ENCODE peak calls at places on chromosome 6, in four cellular contexts. N is GM12878, S is K562, E is WTC11. P is an unnamed sample.
A peak's percentile ranks its signal among the peaks of the same experiment; 100 is the strongest.

GRCh38 chr6:166842607-166843006 is 113.7 kb downstream of the RNASET2 start:
- DNase-seq in N (no peak), S (no peak), E (no peak), P (no peak)

GRCh38 chr6:4185419-4185818 is 50.0 kb upstream of the ECI2 start:
- DNase-seq in N (no peak), S (no peak), E (no peak), P (no peak)

GRCh38 chr6:24205020-24205492 is 79.0 kb downstream of the NRSN1 start:
- DNase-seq in N (peak; percentile 24), S (peak; percentile 13), E (no peak), P (peak; percentile 59)

GRCh38 chr6:143804835-143805239 is 38.3 kb upstream of the LTV1 start:
- DNase-seq in N (no peak), S (peak; percentile 60), E (no peak), P (no peak)

GRCh38 chr6:56091159-56091869 is 156.1 kb downstream of the COL21A1 start:
- DNase-seq in N (no peak), S (no peak), E (no peak), P (peak; percentile 91)

GRCh38 chr6:157764346-157765068 is 58.5 kb upstream of the SNX9 start:
- DNase-seq in N (peak; percentile 95), S (peak; percentile 80), E (no peak), P (peak; percentile 77)

GRCh38 chr6:31477521-31477920 is 20.4 kb upstream of the MICB start:
- DNase-seq in N (no peak), S (no peak), E (no peak), P (no peak)

GRCh38 chr6:38487423-38487822 is 152.3 kb downstream of the BTBD9 start:
- DNase-seq in N (no peak), S (no peak), E (no peak), P (no peak)

GRCh38 chr6:109260701-109261100 is 121.6 kb downstream of the CD164 start:
- DNase-seq in N (no peak), S (no peak), E (no peak), P (no peak)

GRCh38 chr6:109257494-109257893 is 124.8 kb downstream of the CD164 start:
- DNase-seq in N (no peak), S (no peak), E (no peak), P (no peak)

GRCh38 chr6:109260126-109260525 is 122.1 kb downstream of the CD164 start:
- DNase-seq in N (no peak), S (no peak), E (no peak), P (no peak)

GRCh38 chr6:109255946-109256628 is 126.2 kb downstream of the CD164 start:
- DNase-seq in N (no peak), S (no peak), E (no peak), P (no peak)

DNA sequence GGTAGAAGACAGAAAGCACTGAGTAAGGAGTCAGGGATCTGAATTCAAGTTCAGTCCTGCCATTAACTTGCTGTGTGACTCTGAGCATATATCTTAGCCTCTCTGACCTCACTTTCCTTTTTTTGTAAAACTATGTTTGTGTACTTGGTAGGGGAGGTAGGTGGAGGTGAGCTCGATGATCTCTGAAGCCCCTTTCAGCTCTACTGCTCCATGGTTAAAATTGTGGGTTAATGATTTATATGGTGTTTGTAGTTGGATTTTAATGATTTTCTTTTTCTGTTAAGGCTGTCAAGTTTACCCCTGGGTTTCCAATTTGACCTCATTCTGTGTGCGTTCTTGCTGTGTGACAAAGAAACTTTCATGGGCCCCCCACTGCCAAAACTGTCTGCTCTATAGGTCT is 124.1 kb downstream of the CD164 start:
- DNase-seq in N (no peak), S (no peak), E (no peak), P (peak; percentile 34)
- TF ChIP-seq ETV6 in N (no peak), S (no peak), E (no peak), P (no peak)

DNA sequence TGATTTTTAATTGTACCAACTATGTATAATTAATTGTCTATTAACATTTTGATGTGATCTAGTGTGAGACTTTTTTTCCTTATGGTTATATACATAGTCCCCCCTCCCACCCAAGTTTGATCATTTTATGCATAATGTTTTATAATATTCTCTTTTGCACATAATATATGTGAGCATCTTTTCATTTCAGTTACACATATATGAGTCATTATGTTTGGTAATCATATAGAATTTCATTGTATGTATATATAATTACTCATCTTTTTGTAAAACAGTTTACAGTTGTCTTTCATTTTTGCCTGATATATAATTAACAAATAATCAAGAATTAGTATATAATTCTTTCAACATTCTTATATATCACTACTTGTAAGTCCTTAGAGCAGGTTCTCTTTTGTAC is 15.0 kb downstream of the RWDD1 start:
- DNase-seq in N (no peak), S (no peak), E (no peak), P (no peak)
- TF ChIP-seq ETV6 in N (no peak), S (no peak), E (no peak), P (no peak)

DNA sequence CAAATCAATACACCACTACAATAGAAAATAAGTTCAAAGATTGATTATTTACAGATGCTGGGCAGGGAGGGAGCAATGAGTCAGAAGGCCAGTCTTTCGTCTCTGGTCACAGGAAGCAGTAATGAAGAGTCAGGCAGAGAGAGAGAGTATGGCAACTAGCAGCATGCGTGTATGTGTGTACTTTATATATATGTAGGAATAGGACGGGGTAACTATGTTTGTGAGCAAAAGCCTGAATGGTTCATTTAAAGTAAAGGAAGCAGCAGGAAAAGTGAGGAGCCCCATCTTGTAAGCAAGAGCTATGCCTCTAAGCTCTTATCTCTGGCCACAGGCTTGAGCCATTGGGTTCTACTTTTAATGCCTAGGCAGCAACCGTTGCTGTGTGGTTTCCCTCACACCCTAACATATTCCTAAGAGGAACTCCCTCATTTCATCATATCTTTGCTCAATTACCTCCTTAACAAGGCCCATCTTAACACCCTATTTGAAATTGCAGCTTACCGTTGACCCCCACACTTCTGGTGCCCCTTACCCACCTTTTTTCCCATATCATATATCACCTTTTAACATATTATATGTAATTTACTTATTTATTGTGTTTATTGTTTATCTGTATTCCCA is 66.6 kb downstream of the AFG1L start:
- DNase-seq in N (no peak), S (peak; percentile 40), E (no peak), P (no peak)
- TF ChIP-seq ETV6 in N (no peak), S (no peak), E (no peak), P (no peak)

GRCh38 chr6:135474362-135474761 is 23.2 kb downstream of the AHI1 start:
- DNase-seq in N (no peak), S (no peak), E (no peak), P (no peak)

GRCh38 chr6:135478626-135479025 is 18.9 kb downstream of the AHI1 start:
- DNase-seq in N (no peak), S (no peak), E (no peak), P (no peak)

DNA sequence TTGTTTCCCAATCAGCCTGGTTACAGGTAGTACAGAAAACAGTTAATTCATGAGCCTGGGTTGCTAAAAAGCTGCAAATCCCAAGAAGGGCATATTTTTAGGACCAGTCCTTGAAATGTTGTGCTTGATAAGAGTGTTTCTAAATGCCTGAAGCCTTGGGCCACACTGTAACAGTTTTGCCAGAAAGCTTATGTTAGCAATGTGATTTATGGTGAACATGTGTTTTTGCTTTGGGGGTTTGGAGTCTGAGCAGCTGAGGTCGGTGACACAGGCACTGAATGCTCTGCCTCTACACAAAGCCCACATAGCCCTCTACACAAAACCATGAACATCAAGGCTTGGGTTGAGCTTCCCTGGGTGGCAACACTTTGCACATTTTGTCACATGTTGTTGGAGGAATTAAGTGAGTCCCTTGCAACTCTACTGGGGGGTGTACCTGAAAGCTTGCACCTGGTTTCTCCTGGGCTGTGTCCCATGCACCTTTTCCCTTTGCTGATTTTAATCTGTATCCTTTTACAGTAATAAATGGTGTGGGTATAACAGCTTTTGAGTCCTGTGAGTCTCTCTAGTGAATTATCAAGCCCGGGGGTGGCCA is 22.2 kb downstream of the AHI1 start:
- DNase-seq in N (no peak), S (no peak), E (no peak), P (no peak)
- TF ChIP-seq ETV6 in N (no peak), S (no peak), E (no peak), P (no peak)

GRCh38 chr6:6696867-6697531 is 108.5 kb downstream of the LY86 start:
- DNase-seq in N (no peak), S (peak; percentile 74), E (peak; percentile 79), P (peak; percentile 29)
- TF ChIP-seq ETV6 in N (no peak), S (no peak), E (no peak), P (no peak)

GRCh38 chr6:110530671-110531070 is 54.3 kb upstream of the SLC22A16 start:
- DNase-seq in N (no peak), S (no peak), E (no peak), P (no peak)

GRCh38 chr6:110528930-110529325 is 52.5 kb upstream of the SLC22A16 start:
- DNase-seq in N (no peak), S (no peak), E (no peak), P (no peak)

GRCh38 chr6:110528051-110528929 is 51.9 kb upstream of the SLC22A16 start:
- DNase-seq in N (peak; percentile 28), S (peak; percentile 51), E (peak; percentile 33), P (peak; percentile 62)

GRCh38 chr6:110529907-110530306 is 53.5 kb upstream of the SLC22A16 start:
- DNase-seq in N (no peak), S (no peak), E (no peak), P (no peak)

DNA sequence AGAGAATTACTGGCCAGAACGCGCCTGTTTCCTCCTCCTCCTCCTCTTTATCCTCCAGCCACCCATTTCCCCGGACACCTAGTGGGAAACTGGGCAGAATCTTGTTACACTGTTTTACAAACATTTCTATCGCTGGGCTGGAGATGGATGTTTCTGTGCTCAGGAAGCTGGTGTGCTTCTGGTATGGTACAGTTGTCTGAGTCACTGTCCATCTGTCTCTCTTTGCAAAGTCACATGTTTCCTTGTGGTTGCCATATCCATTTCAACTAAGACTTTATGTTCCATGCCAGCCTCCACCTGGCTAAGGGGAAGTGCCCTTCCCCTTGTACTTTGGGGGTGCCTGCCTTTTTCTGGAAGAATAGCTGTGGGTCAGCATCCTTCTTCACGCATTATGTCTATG is 52.9 kb upstream of the SLC22A16 start:
- DNase-seq in N (no peak), S (no peak), E (no peak), P (no peak)
- TF ChIP-seq ETV6 in N (no peak), S (no peak), E (no peak), P (no peak)

GRCh38 chr6:13678255-13678983 is 33.2 kb downstream of the RANBP9 start:
- DNase-seq in N (no peak), S (peak; percentile 78), E (no peak), P (peak; percentile 30)

GRCh38 chr6:13677878-13678254 is 33.8 kb downstream of the RANBP9 start:
- DNase-seq in N (no peak), S (no peak), E (no peak), P (peak; percentile 90)

GRCh38 chr6:13673825-13674444 is 37.7 kb downstream of the RANBP9 start:
- DNase-seq in N (no peak), S (no peak), E (no peak), P (no peak)

GRCh38 chr6:13674533-13675190 is 37.0 kb downstream of the RANBP9 start:
- DNase-seq in N (no peak), S (no peak), E (no peak), P (no peak)

DNA sequence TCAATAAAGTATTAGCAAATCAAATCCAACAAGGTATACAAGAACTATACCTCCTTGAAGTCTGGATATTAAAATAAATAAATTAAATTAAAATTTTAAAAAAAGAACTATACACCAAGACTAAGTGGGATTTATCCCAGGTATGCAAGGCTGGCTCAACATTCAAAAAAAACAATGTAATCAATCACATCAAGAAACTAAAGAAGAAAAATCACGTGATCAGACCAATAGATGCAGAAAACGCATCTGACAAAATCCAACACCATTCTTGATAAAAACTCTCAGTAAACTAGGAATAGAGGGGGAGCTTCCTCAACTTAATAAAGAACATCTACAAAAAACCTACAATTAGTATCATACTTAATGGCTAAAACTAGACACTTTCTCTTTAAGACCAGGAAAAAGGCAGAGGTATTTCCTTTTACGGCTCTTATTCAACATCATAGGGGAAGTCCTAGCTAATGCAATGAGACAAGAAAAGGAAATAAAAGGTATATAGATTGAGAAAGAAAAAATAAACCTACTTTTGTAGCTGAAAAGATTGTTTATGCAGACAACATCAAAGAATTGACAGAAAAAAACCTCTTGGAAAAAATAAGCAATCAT is 35.0 kb downstream of the RANBP9 start:
- DNase-seq in N (no peak), S (no peak), E (no peak), P (no peak)
- TF ChIP-seq ETV6 in N (no peak), S (no peak), E (no peak), P (no peak)